ENCODE peak calls at places on chromosome 7, in nine cellular contexts. W is HFF-Myc, O is sigmoid colon, U is bronchial epithelial cell, H is stomach, J is IMR-90, V is psoas muscle, A is A549, M is neural crest cell. L is an unnamed sample.

GRCh38 chr7:112654322-112655216 is 135.6 kb downstream of the TMEM168 start:
- DNase-seq in W (peak; percentile 59), O (no peak), U (peak; percentile 70), H (no peak), J (no peak), V (no peak), A (no peak), M (no peak), L (no peak)

GRCh38 chr7:43646603-43647313 is 63.9 kb downstream of the STK17A start:
- DNase-seq in W (no peak), O (no peak), U (no peak), H (no peak), J (peak; percentile 60), V (no peak), A (no peak), M (no peak), L (no peak)

GRCh38 chr7:110544199-110544598 is 546.7 kb upstream of the LRRN3 start:
- DNase-seq in W (no peak), O (no peak), U (peak; percentile 13), H (no peak), J (peak; percentile 71), V (no peak), A (no peak), M (no peak), L (no peak)

GRCh38 chr7:4189151-4189570 is 492.9 kb upstream of the FOXK1 start:
- DNase-seq in W (no peak), O (peak; percentile 97), U (peak; percentile 81), H (peak; percentile 77), J (peak; percentile 2), V (peak; percentile 87), A (no peak), M (no peak), L (peak; percentile 90)

GRCh38 chr7:15684036-15684815 is 2.3 kb downstream of the MEOX2 start:
- DNase-seq in W (no peak), O (no peak), U (no peak), H (no peak), J (no peak), V (no peak), A (no peak), M (no peak), L (no peak)

GRCh38 chr7:79612027-79612426 is 158.6 kb upstream of the MAGI2 start:
- DNase-seq in W (no peak), O (no peak), U (no peak), H (no peak), J (no peak), V (no peak), A (no peak), M (no peak), L (no peak)

GRCh38 chr7:127973797-127974196 is 57.4 kb downstream of the LRRC4 start:
- DNase-seq in W (no peak), O (no peak), U (no peak), H (no peak), J (no peak), V (no peak), A (no peak), M (no peak), L (no peak)

GRCh38 chr7:105829681-105830322 is 46.6 kb downstream of the ATXN7L1 start:
- DNase-seq in W (no peak), O (no peak), U (no peak), H (no peak), J (peak; percentile 68), V (no peak), A (no peak), M (no peak), L (no peak)

GRCh38 chr7:129434846-129435318 is 650 bp downstream of the STRIP2 start:
- DNase-seq in W (no peak), O (no peak), U (no peak), H (no peak), J (peak; percentile 14), V (peak; percentile 55), A (no peak), M (no peak), L (no peak)

GRCh38 chr7:2794836-2795636 is 49.1 kb downstream of the GNA12 start:
- DNase-seq in W (no peak), O (peak; percentile 46), U (no peak), H (no peak), J (no peak), V (no peak), A (no peak), M (no peak), L (no peak)

GRCh38 chr7:139635521-139636240 is 112.2 kb downstream of the CLEC2L start:
- DNase-seq in W (no peak), O (no peak), U (no peak), H (no peak), J (no peak), V (no peak), A (no peak), M (no peak), L (no peak)

DNA sequence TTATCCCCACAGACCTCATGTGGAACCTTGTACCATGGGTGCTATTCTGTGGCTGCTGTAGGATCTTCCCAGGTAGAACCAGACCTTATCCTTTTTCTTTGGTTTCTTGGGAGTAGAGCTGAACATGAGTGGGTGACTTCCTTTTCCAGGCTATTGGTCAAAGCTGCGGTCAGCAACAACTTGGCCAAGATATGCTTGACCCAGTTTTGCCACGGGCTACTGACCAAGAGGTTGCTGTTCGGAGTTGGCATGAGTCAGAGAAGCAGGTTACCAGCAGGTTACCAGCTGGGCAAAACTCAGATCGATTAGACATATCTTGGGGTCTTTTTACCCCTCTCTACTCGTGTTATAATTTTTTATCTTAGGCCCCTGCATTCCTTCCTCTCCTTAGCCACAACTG is 36.7 kb upstream of the HDAC9 start:
- DNase-seq in W (no peak), O (no peak), U (no peak), H (no peak), J (no peak), V (peak; percentile 64), A (no peak), M (no peak), L (no peak)
- TF ChIP-seq CTCF in W (no peak), O (no peak), U (no peak), H (no peak), J (no peak), V (no peak), A (no peak), M (no peak), L (no peak)

GRCh38 chr7:135800560-135800959 is 51.9 kb upstream of the FAM180A start:
- DNase-seq in W (no peak), O (no peak), U (no peak), H (no peak), J (no peak), V (no peak), A (no peak), M (no peak), L (peak; percentile 58)

GRCh38 chr7:135802697-135803096 is 54.1 kb upstream of the FAM180A start:
- DNase-seq in W (no peak), O (no peak), U (peak; percentile 31), H (no peak), J (peak; percentile 14), V (no peak), A (no peak), M (no peak), L (no peak)

GRCh38 chr7:135801877-135802276 is 53.3 kb upstream of the FAM180A start:
- DNase-seq in W (no peak), O (no peak), U (no peak), H (no peak), J (no peak), V (no peak), A (no peak), M (no peak), L (peak; percentile 60)

GRCh38 chr7:135799881-135800280 is 51.3 kb upstream of the FAM180A start:
- DNase-seq in W (no peak), O (no peak), U (no peak), H (no peak), J (no peak), V (no peak), A (no peak), M (no peak), L (peak; percentile 12)

GRCh38 chr7:135801045-135801693 is 52.6 kb upstream of the FAM180A start:
- DNase-seq in W (peak; percentile 42), O (no peak), U (peak; percentile 62), H (no peak), J (peak; percentile 74), V (no peak), A (peak; percentile 73), M (peak; percentile 36), L (no peak)
- TF ChIP-seq CTCF in W (peak; percentile 68), O (peak; percentile 73), U (peak; percentile 80), H (peak; percentile 58), J (peak; percentile 90), V (peak; percentile 92), A (peak; percentile 92), M (peak; percentile 90), L (peak; percentile 58)

GRCh38 chr7:71521506-71521905 is 389.6 kb downstream of the GALNT17 start:
- DNase-seq in W (no peak), O (no peak), U (no peak), H (no peak), J (no peak), V (peak; percentile 61), A (no peak), M (no peak), L (no peak)

GRCh38 chr7:71517940-71518339 is 386.0 kb downstream of the GALNT17 start:
- DNase-seq in W (no peak), O (no peak), U (no peak), H (no peak), J (no peak), V (no peak), A (no peak), M (no peak), L (no peak)

GRCh38 chr7:71518880-71519279 is 386.9 kb downstream of the GALNT17 start:
- DNase-seq in W (no peak), O (no peak), U (no peak), H (no peak), J (no peak), V (no peak), A (no peak), M (no peak), L (no peak)
- TF ChIP-seq CTCF in W (no peak), O (no peak), U (no peak), H (no peak), J (no peak), V (no peak), A (no peak), M (no peak), L (no peak)

GRCh38 chr7:103059471-103059870 is 15.1 kb downstream of the FBXL13 start:
- DNase-seq in W (no peak), O (no peak), U (no peak), H (no peak), J (no peak), V (no peak), A (no peak), M (no peak), L (no peak)

GRCh38 chr7:103065666-103066065 is 8.9 kb downstream of the FBXL13 start:
- DNase-seq in W (peak; percentile 14), O (no peak), U (peak; percentile 19), H (peak; percentile 49), J (peak; percentile 30), V (no peak), A (peak; percentile 48), M (peak; percentile 41), L (no peak)

GRCh38 chr7:103068429-103069403 is 5.9 kb downstream of the FBXL13 start:
- DNase-seq in W (no peak), O (no peak), U (no peak), H (no peak), J (no peak), V (no peak), A (no peak), M (no peak), L (no peak)

DNA sequence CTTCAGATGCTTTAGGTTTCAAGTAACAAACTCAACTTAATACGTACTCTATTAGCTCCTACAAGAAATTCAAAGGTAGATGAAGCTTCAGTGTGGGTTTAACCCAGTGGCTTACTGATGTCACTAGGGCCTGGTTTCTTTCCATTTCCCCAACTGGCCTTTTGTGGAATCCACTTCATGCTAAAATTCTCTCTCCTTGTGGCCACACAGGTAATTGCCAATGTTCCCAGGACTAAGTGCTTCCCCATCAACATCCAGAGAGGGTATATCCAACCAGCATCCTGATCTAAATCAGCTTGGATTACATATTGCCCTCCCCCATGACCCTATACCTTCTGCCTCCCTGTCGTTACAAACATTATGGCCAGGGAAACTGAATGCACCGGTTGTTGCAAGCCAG is 10.7 kb downstream of the FBXL13 start:
- DNase-seq in W (no peak), O (no peak), U (no peak), H (no peak), J (no peak), V (no peak), A (no peak), M (no peak), L (no peak)
- TF ChIP-seq CTCF in W (no peak), O (no peak), U (no peak), H (no peak), J (no peak), V (no peak), A (no peak), M (no peak), L (no peak)

L was measured in coronary artery.